ENCODE peak calls at places on chromosomes 7 and 10, in nine cellular contexts. One of them, this sample, is unnamed.

GRCh38 chr10:81894616-81895015 is 19.6 kb downstream of the NRG3 start:
- DNase-seq in transverse colon: no peak
- DNase-seq in NCI-H1930: no peak
- DNase-seq in effector memory CD4-positive, alpha-beta T cell: no peak
- DNase-seq in uterus: no peak
- DNase-seq in GM10248: no peak
- DNase-seq in cardiac septum: no peak
- DNase-seq in NCI-H1436: no peak
- DNase-seq in Peyer's patch: no peak
- DNase-seq in this sample: no peak

GRCh38 chr7:22356010-22356854 is 722 bp downstream of the RAPGEF5 start:
- DNase-seq in Peyer's patch: no peak
- DNase-seq in cardiac septum: no peak
- DNase-seq in NCI-H1930: no peak
- DNase-seq in effector memory CD4-positive, alpha-beta T cell: no peak
- DNase-seq in NCI-H1436: no peak
- DNase-seq in GM10248: peak
- DNase-seq in transverse colon: peak
- DNase-seq in uterus: no peak
- DNase-seq in this sample: peak

GRCh38 chr10:122044713-122045112 is 55.8 kb downstream of the TACC2 start:
- DNase-seq in uterus: peak
- DNase-seq in transverse colon: peak
- DNase-seq in cardiac septum: no peak
- DNase-seq in NCI-H1436: no peak
- DNase-seq in effector memory CD4-positive, alpha-beta T cell: no peak
- DNase-seq in NCI-H1930: no peak
- DNase-seq in Peyer's patch: no peak
- DNase-seq in GM10248: no peak
- DNase-seq in this sample: no peak

GRCh38 chr7:91396-92158 is 100.8 kb upstream of the FAM20C start:
- DNase-seq in GM10248: no peak
- DNase-seq in effector memory CD4-positive, alpha-beta T cell: no peak
- DNase-seq in uterus: no peak
- DNase-seq in transverse colon: no peak
- DNase-seq in NCI-H1930: no peak
- DNase-seq in Peyer's patch: no peak
- DNase-seq in cardiac septum: no peak
- DNase-seq in NCI-H1436: no peak
- DNase-seq in this sample: no peak

GRCh38 chr10:59513558-59513957 is 151.2 kb upstream of the FAM13C start:
- DNase-seq in NCI-H1436: no peak
- DNase-seq in transverse colon: no peak
- DNase-seq in NCI-H1930: no peak
- DNase-seq in effector memory CD4-positive, alpha-beta T cell: no peak
- DNase-seq in Peyer's patch: no peak
- DNase-seq in GM10248: no peak
- DNase-seq in uterus: no peak
- DNase-seq in cardiac septum: no peak
- DNase-seq in this sample: no peak

GRCh38 chr10:75430000-75430763 is 1.2 kb upstream of the LRMDA start:
- DNase-seq in Peyer's patch: no peak
- DNase-seq in uterus: peak
- DNase-seq in cardiac septum: peak
- DNase-seq in GM10248: no peak
- DNase-seq in effector memory CD4-positive, alpha-beta T cell: no peak
- DNase-seq in NCI-H1930: no peak
- DNase-seq in transverse colon: peak
- DNase-seq in NCI-H1436: no peak
- DNase-seq in this sample: no peak

GRCh38 chr7:135709508-135709907 is 18.5 kb downstream of the SLC13A4 start:
- DNase-seq in NCI-H1930: no peak
- DNase-seq in GM10248: no peak
- DNase-seq in uterus: no peak
- DNase-seq in effector memory CD4-positive, alpha-beta T cell: no peak
- DNase-seq in cardiac septum: no peak
- DNase-seq in NCI-H1436: no peak
- DNase-seq in transverse colon: no peak
- DNase-seq in Peyer's patch: no peak
- DNase-seq in this sample: no peak

GRCh38 chr10:19825690-19826089 is 9.5 kb downstream of the PLXDC2 start:
- DNase-seq in transverse colon: no peak
- DNase-seq in GM10248: no peak
- DNase-seq in effector memory CD4-positive, alpha-beta T cell: no peak
- DNase-seq in NCI-H1436: no peak
- DNase-seq in NCI-H1930: no peak
- DNase-seq in uterus: no peak
- DNase-seq in Peyer's patch: no peak
- DNase-seq in cardiac septum: no peak
- DNase-seq in this sample: no peak

GRCh38 chr10:100896876-100897461 is 15.8 kb upstream of the SLF2 start:
- DNase-seq in effector memory CD4-positive, alpha-beta T cell: no peak
- DNase-seq in NCI-H1930: no peak
- DNase-seq in cardiac septum: no peak
- DNase-seq in transverse colon: no peak
- DNase-seq in NCI-H1436: no peak
- DNase-seq in Peyer's patch: no peak
- DNase-seq in GM10248: no peak
- DNase-seq in uterus: no peak
- DNase-seq in this sample: no peak

GRCh38 chr7:150799741-150800575 is at the start of gene TMEM176B:
- DNase-seq in Peyer's patch: peak
- DNase-seq in uterus: no peak
- DNase-seq in transverse colon: peak
- DNase-seq in NCI-H1436: no peak
- DNase-seq in NCI-H1930: no peak
- DNase-seq in cardiac septum: no peak
- DNase-seq in GM10248: no peak
- DNase-seq in effector memory CD4-positive, alpha-beta T cell: no peak
- DNase-seq in this sample: peak

GRCh38 chr10:115659616-115660015 is 566.5 kb downstream of the ATRNL1 start:
- DNase-seq in Peyer's patch: no peak
- DNase-seq in NCI-H1930: no peak
- DNase-seq in transverse colon: no peak
- DNase-seq in GM10248: no peak
- DNase-seq in cardiac septum: no peak
- DNase-seq in effector memory CD4-positive, alpha-beta T cell: no peak
- DNase-seq in NCI-H1436: no peak
- DNase-seq in uterus: no peak
- DNase-seq in this sample: no peak

GRCh38 chr7:137146552-137146961 is 197.0 kb downstream of the PTN start:
- DNase-seq in NCI-H1930: no peak
- DNase-seq in transverse colon: no peak
- DNase-seq in effector memory CD4-positive, alpha-beta T cell: no peak
- DNase-seq in NCI-H1436: no peak
- DNase-seq in GM10248: no peak
- DNase-seq in Peyer's patch: no peak
- DNase-seq in cardiac septum: no peak
- DNase-seq in uterus: no peak
- DNase-seq in this sample: no peak

GRCh38 chr7:108604685-108605077 is 35.0 kb downstream of the DNAJB9 start:
- DNase-seq in GM10248: no peak
- DNase-seq in cardiac septum: no peak
- DNase-seq in NCI-H1436: no peak
- DNase-seq in transverse colon: no peak
- DNase-seq in NCI-H1930: no peak
- DNase-seq in uterus: no peak
- DNase-seq in effector memory CD4-positive, alpha-beta T cell: no peak
- DNase-seq in Peyer's patch: no peak
- DNase-seq in this sample: no peak

GRCh38 chr10:93921338-93921737 is 27.6 kb downstream of the SLC35G1 start:
- DNase-seq in NCI-H1930: no peak
- DNase-seq in uterus: no peak
- DNase-seq in effector memory CD4-positive, alpha-beta T cell: peak
- DNase-seq in GM10248: no peak
- DNase-seq in cardiac septum: no peak
- DNase-seq in transverse colon: peak
- DNase-seq in Peyer's patch: peak
- DNase-seq in NCI-H1436: no peak
- DNase-seq in this sample: no peak

GRCh38 chr10:44820094-44820493 is 91.0 kb upstream of the TMEM72 start:
- DNase-seq in cardiac septum: no peak
- DNase-seq in NCI-H1930: no peak
- DNase-seq in effector memory CD4-positive, alpha-beta T cell: no peak
- DNase-seq in NCI-H1436: no peak
- DNase-seq in GM10248: no peak
- DNase-seq in transverse colon: no peak
- DNase-seq in uterus: no peak
- DNase-seq in Peyer's patch: no peak
- DNase-seq in this sample: no peak

GRCh38 chr7:39271386-39271785 is 293.7 kb downstream of the POU6F2 start:
- DNase-seq in GM10248: no peak
- DNase-seq in uterus: no peak
- DNase-seq in NCI-H1930: no peak
- DNase-seq in effector memory CD4-positive, alpha-beta T cell: no peak
- DNase-seq in cardiac septum: no peak
- DNase-seq in Peyer's patch: no peak
- DNase-seq in transverse colon: peak
- DNase-seq in NCI-H1436: no peak
- DNase-seq in this sample: no peak

GRCh38 chr10:132363376-132363775 is 31.4 kb downstream of the LRRC27 start:
- DNase-seq in GM10248: no peak
- DNase-seq in uterus: no peak
- DNase-seq in cardiac septum: peak
- DNase-seq in Peyer's patch: no peak
- DNase-seq in transverse colon: no peak
- DNase-seq in effector memory CD4-positive, alpha-beta T cell: no peak
- DNase-seq in NCI-H1930: no peak
- DNase-seq in NCI-H1436: no peak
- DNase-seq in this sample: no peak

GRCh38 chr7:831596-832291 is 532 bp upstream of the SUN1 start:
- DNase-seq in GM10248: peak
- DNase-seq in transverse colon: no peak
- DNase-seq in NCI-H1436: no peak
- DNase-seq in effector memory CD4-positive, alpha-beta T cell: no peak
- DNase-seq in NCI-H1930: no peak
- DNase-seq in uterus: peak
- DNase-seq in Peyer's patch: no peak
- DNase-seq in cardiac septum: no peak
- DNase-seq in this sample: peak

GRCh38 chr7:154842608-154843007 is 160.3 kb downstream of the PAXIP1 start:
- DNase-seq in effector memory CD4-positive, alpha-beta T cell: no peak
- DNase-seq in transverse colon: no peak
- DNase-seq in NCI-H1930: no peak
- DNase-seq in NCI-H1436: no peak
- DNase-seq in cardiac septum: no peak
- DNase-seq in GM10248: no peak
- DNase-seq in uterus: no peak
- DNase-seq in Peyer's patch: no peak
- DNase-seq in this sample: no peak

GRCh38 chr7:134702366-134703240 is 56.0 kb downstream of the BPGM start:
- DNase-seq in NCI-H1436: no peak
- DNase-seq in cardiac septum: no peak
- DNase-seq in NCI-H1930: no peak
- DNase-seq in uterus: no peak
- DNase-seq in GM10248: no peak
- DNase-seq in effector memory CD4-positive, alpha-beta T cell: no peak
- DNase-seq in Peyer's patch: no peak
- DNase-seq in transverse colon: no peak
- DNase-seq in this sample: no peak

GRCh38 chr10:34656676-34657075 is 158.4 kb downstream of the PARD3 start:
- DNase-seq in NCI-H1930: no peak
- DNase-seq in uterus: no peak
- DNase-seq in effector memory CD4-positive, alpha-beta T cell: no peak
- DNase-seq in GM10248: no peak
- DNase-seq in Peyer's patch: no peak
- DNase-seq in NCI-H1436: no peak
- DNase-seq in cardiac septum: no peak
- DNase-seq in transverse colon: no peak
- DNase-seq in this sample: no peak

GRCh38 chr10:70097459-70097858 is 35.2 kb downstream of the AIFM2 start:
- DNase-seq in effector memory CD4-positive, alpha-beta T cell: no peak
- DNase-seq in cardiac septum: no peak
- DNase-seq in GM10248: no peak
- DNase-seq in Peyer's patch: no peak
- DNase-seq in NCI-H1930: no peak
- DNase-seq in uterus: no peak
- DNase-seq in NCI-H1436: no peak
- DNase-seq in transverse colon: no peak
- DNase-seq in this sample: no peak

GRCh38 chr10:127945335-127945734 is 38.4 kb downstream of the PTPRE start:
- DNase-seq in transverse colon: peak
- DNase-seq in GM10248: no peak
- DNase-seq in cardiac septum: no peak
- DNase-seq in NCI-H1930: no peak
- DNase-seq in uterus: no peak
- DNase-seq in NCI-H1436: no peak
- DNase-seq in Peyer's patch: no peak
- DNase-seq in effector memory CD4-positive, alpha-beta T cell: peak
- DNase-seq in this sample: no peak

GRCh38 chr7:81608748-81609382 is 161.0 kb downstream of the HGF start:
- DNase-seq in transverse colon: no peak
- DNase-seq in uterus: no peak
- DNase-seq in cardiac septum: no peak
- DNase-seq in Peyer's patch: no peak
- DNase-seq in effector memory CD4-positive, alpha-beta T cell: no peak
- DNase-seq in GM10248: no peak
- DNase-seq in NCI-H1436: no peak
- DNase-seq in NCI-H1930: peak
- DNase-seq in this sample: no peak

GRCh38 chr10:51510231-51510630 is 189.2 kb downstream of the CSTF2T start:
- DNase-seq in GM10248: no peak
- DNase-seq in Peyer's patch: no peak
- DNase-seq in NCI-H1436: no peak
- DNase-seq in NCI-H1930: no peak
- DNase-seq in cardiac septum: no peak
- DNase-seq in uterus: no peak
- DNase-seq in effector memory CD4-positive, alpha-beta T cell: no peak
- DNase-seq in transverse colon: no peak
- DNase-seq in this sample: no peak

GRCh38 chr10:59346321-59346720 is 16.0 kb downstream of the FAM13C start:
- DNase-seq in transverse colon: no peak
- DNase-seq in Peyer's patch: no peak
- DNase-seq in cardiac septum: no peak
- DNase-seq in NCI-H1436: no peak
- DNase-seq in uterus: no peak
- DNase-seq in effector memory CD4-positive, alpha-beta T cell: no peak
- DNase-seq in GM10248: no peak
- DNase-seq in NCI-H1930: no peak
- DNase-seq in this sample: no peak